ENCODE peak calls at places on chromosomes 1 and 21, in five cellular contexts. T is OCI-LY7; G is PC-3; I is CD8-positive, alpha-beta T cell; X is neural progenitor cell. V is an unnamed sample. For H3K36me3, the result is how much of the 10 kb centered on the place peaks cover.

GRCh38 chr1:202589190-202589680 is 121.0 kb downstream of the SYT2 start:
- DNase-seq in I (no peak), X (no peak), G (peak), T (peak), V (peak)

GRCh38 chr1:224338150-224338838 is 8.3 kb upstream of the NVL start:
- DNase-seq in T (no peak), G (no peak), I (no peak), X (no peak), V (no peak)

GRCh38 chr1:50279622-50280320 is 143.5 kb downstream of the DMRTA2 start:
- DNase-seq in G (peak), X (peak), T (no peak), I (no peak), V (peak)

GRCh38 chr1:67383999-67384638 is 46.1 kb downstream of the SERBP1 start:
- DNase-seq in T (no peak), I (no peak), G (no peak), X (no peak), V (no peak)

GRCh38 chr1:94876362-94876761 is 50.5 kb downstream of the CNN3 start:
- DNase-seq in I (no peak), G (peak), X (no peak), T (no peak), V (no peak)

GRCh38 chr1:34412597-34413392 is 236.1 kb downstream of the C1orf94 start:
- DNase-seq in T (no peak), G (no peak), X (peak), I (no peak), V (peak)

GRCh38 chr1:228416217-228416971 is at the start of gene TRIM17:
- DNase-seq in G (no peak), I (peak), X (peak), T (no peak), V (no peak)

GRCh38 chr1:48105167-48105566 is 108.0 kb upstream of the TRABD2B start:
- DNase-seq in I (no peak), T (no peak), X (peak), G (no peak), V (no peak)

GRCh38 chr1:204685236-204686006 is at the start of gene LRRN2:
- DNase-seq in G (peak), I (no peak), T (no peak), X (peak), V (peak)

GRCh38 chr1:231039161-231040018 is 664 bp downstream of the FAM89A start:
- DNase-seq in G (peak), T (peak), I (peak), X (peak), V (peak)

GRCh38 chr1:95497566-95497965 is 263.6 kb downstream of the RWDD3 start:
- DNase-seq in G (no peak), T (no peak), X (no peak), I (no peak), V (no peak)

GRCh38 chr21:34276711-34277425 is 86.9 kb upstream of the KCNE2 start:
- DNase-seq in I (no peak), T (no peak), X (no peak), G (peak), V (no peak)

GRCh38 chr1:26168410-26169167 is at the start of gene C1orf232:
- DNase-seq in T (no peak), X (peak), G (no peak), I (no peak), V (no peak)

GRCh38 chr1:209988706-209989105 is 50.7 kb downstream of the SYT14 start:
- DNase-seq in I (no peak), G (peak), X (no peak), T (no peak), V (no peak)

GRCh38 chr21:32717851-32718316 is 9.9 kb downstream of the SYNJ1 start:
- DNase-seq in I (no peak), X (peak), T (no peak), G (no peak), V (no peak)

GRCh38 chr1:27863552-27863943 is 8.8 kb upstream of the THEMIS2 start:
- DNase-seq in T (no peak), I (no peak), G (no peak), X (no peak), V (no peak)

GRCh38 chr1:89069955-89070354 is 4.9 kb upstream of the GBP1 start:
- DNase-seq in X (no peak), T (peak), G (no peak), I (no peak), V (no peak)

GRCh38 chr1:187911820-187912219 is 1083.1 kb downstream of the PLA2G4A start:
- DNase-seq in T (no peak), X (no peak), G (no peak), I (no peak), V (no peak)

GRCh38 chr1:198686069-198686728 is 47.4 kb downstream of the PTPRC start:
- DNase-seq in X (no peak), T (peak), I (no peak), G (peak), V (no peak)

GRCh38 chr1:205377355-205377754 is 20.6 kb upstream of the KLHDC8A start:
- DNase-seq in I (no peak), T (no peak), X (no peak), G (no peak), V (no peak)

GRCh38 chr1:2894381-2895041 is 93.0 kb upstream of the TTC34 start:
- DNase-seq in G (no peak), T (no peak), X (no peak), I (peak), V (no peak)

GRCh38 chr1:36602189-36602588 is 119.5 kb upstream of the CSF3R start:
- DNase-seq in I (no peak), T (no peak), X (peak), G (no peak), V (no peak)

GRCh38 chr21:45818276-45818903 is 163.2 kb upstream of the COL6A1 start:
- DNase-seq in I (no peak), X (no peak), T (peak), G (peak), V (no peak)

GRCh38 chr1:180153032-180153431 is 1.6 kb upstream of the QSOX1 start:
- DNase-seq in I (no peak), X (no peak), G (no peak), T (no peak), V (no peak)

GRCh38 chr1:168498159-168498609 is 45.6 kb downstream of the XCL2 start:
- DNase-seq in G (no peak), X (no peak), T (no peak), I (no peak), V (no peak)

GRCh38 chr21:33688343-33688742 is 46.0 kb downstream of the ITSN1 start:
- DNase-seq in X (no peak), G (no peak), I (no peak), T (no peak), V (no peak)

GRCh38 chr1:233993651-233994050 is 89.2 kb downstream of the SLC35F3 start:
- DNase-seq in G (peak), X (no peak), T (no peak), I (no peak), V (no peak)

GRCh38 chr1:93678966-93679480 is 2.6 kb downstream of the BCAR3 start:
- DNase-seq in X (no peak), I (no peak), T (no peak), G (no peak), V (no peak)

GRCh38 chr1:225813250-225813964 is 3.5 kb downstream of the EPHX1 start:
- DNase-seq in G (peak), I (no peak), X (peak), T (peak), V (peak)

GRCh38 chr1:19038096-19038495 is 81.6 kb upstream of the IFFO2 start:
- DNase-seq in I (no peak), X (no peak), G (no peak), T (no peak), V (no peak)

GRCh38 chr1:227949341-227949921 is 1.7 kb upstream of the WNT9A start:
- DNase-seq in T (no peak), X (no peak), G (no peak), I (no peak), V (no peak)

GRCh38 chr21:31124005-31124404 is 85.7 kb upstream of the KRTAP19-8 start:
- DNase-seq in X (peak), I (no peak), T (no peak), G (no peak), V (no peak)

GRCh38 chr21:23950344-23950743 is 1656.9 kb downstream of the MRPL39 start:
- DNase-seq in X (no peak), G (no peak), I (no peak), T (no peak), V (no peak)

GRCh38 chr1:184223216-184223615 is 163.6 kb upstream of the C1orf21 start:
- DNase-seq in G (peak), I (no peak), X (no peak), T (no peak), V (no peak)

GRCh38 chr1:16133007-16133961 is 22.6 kb downstream of the EPHA2 start:
- DNase-seq in X (no peak), I (no peak), T (no peak), G (no peak), V (no peak)

GRCh38 chr1:16134071-16134801 is 21.6 kb downstream of the EPHA2 start:
- DNase-seq in T (no peak), I (no peak), X (no peak), G (no peak), V (no peak)

GRCh38 chr1:16137890-16138467 is 17.9 kb downstream of the EPHA2 start:
- DNase-seq in X (no peak), I (no peak), G (no peak), T (no peak), V (no peak)

GRCh38 chr1:16134906-16135305 is 21.0 kb downstream of the EPHA2 start:
- DNase-seq in I (no peak), T (no peak), X (no peak), G (no peak), V (no peak)

GRCh38 chr1:16135501-16135900 is 20.4 kb downstream of the EPHA2 start:
- DNase-seq in X (no peak), I (no peak), G (no peak), T (no peak), V (no peak)
- H3K36me3 ChIP-seq in X (under half), I (under half), G (half or more), T (under half), V (under half)

DNA sequence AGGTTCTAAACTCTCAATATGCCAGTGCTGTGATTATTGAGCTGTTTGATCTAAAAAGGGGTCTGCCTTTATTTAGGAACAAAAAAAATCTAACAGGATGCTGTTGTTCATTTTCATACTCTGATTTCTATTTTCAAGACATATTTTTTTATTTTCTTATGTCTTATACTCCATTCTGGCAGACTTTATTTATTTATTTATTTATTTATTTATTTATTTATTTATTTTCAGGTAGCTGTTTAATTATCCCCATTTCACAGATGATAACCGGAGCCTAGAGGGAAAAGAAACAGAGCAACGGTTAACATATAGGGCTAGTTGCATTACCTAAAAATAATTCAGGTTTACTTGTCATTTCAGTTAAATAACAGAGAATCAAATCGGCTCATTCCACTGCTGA is 174.4 kb downstream of the CENPF start:
- DNase-seq in X (no peak), I (no peak), T (no peak), G (no peak), V (no peak)
- H3K36me3 ChIP-seq in X (under half), I (under half), T (under half), G (under half), V (under half)

GRCh38 chr1:32184639-32185038 is 5.2 kb downstream of the TXLNA start:
- DNase-seq in X (no peak), G (no peak), T (no peak), I (no peak), V (no peak)
- H3K36me3 ChIP-seq in X (under half), G (half or more), T (half or more), I (half or more), V (under half)

GRCh38 chr1:11156441-11156840 is 32.7 kb upstream of the ANGPTL7 start:
- DNase-seq in X (no peak), T (no peak), I (no peak), G (peak), V (no peak)

GRCh38 chr1:11157394-11157793 is 31.8 kb upstream of the ANGPTL7 start:
- DNase-seq in X (no peak), G (peak), I (no peak), T (no peak), V (no peak)

GRCh38 chr1:11158291-11158690 is 30.9 kb upstream of the ANGPTL7 start:
- DNase-seq in T (no peak), X (no peak), G (peak), I (no peak), V (no peak)

GRCh38 chr1:11157867-11158266 is 31.3 kb upstream of the ANGPTL7 start:
- DNase-seq in T (no peak), I (no peak), X (no peak), G (no peak), V (no peak)

GRCh38 chr1:11156958-11157357 is 32.2 kb upstream of the ANGPTL7 start:
- DNase-seq in G (no peak), I (no peak), T (no peak), X (no peak), V (no peak)
- H3K36me3 ChIP-seq in G (under half), I (under half), T (half or more), X (under half), V (under half)

DNA sequence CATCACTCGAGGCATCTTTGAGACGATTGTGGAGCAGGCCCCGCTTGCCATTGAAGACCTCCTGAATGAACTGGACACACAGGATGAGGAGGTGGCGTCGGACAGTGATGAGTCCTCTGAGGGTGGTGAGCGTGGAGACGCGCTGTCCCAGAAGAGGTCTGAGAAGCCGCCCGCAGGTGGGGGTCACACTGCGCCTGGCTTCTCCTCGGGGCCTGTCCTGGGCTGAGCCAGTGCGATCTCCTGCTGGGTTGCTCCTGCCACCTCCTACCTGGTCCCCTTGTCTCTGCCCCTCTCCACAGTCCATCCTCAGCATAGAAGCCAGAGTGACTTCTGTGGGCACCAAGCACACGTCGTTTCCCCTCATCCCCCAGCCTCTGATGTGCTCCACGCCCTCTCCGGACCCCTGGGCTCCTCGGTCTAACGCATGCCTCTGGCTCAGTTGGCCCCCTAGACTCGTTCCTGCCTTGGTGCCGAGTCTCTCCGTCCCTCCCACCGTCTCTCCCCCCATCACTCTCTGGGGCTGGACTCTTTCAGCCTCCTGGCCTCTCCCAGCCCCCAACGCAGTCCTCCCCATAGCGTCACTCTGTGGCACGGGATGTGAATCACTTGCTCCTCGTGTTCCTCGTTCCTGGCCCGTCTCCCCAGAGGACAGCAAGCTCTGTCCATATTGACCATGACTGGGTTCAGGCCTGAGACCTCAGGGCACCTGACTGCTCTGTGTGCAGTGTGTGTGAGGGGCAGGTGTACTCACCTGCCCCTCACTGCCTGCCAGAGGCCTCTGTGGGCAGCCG is 8.7 kb downstream of the RRP1 start:
- DNase-seq in X (no peak), G (no peak), T (no peak), I (no peak), V (no peak)
- H3K36me3 ChIP-seq in X (under half), G (half or more), T (half or more), I (half or more), V (under half)

V was measured in small intestine.